ENCODE peak calls at places on chromosomes 5 and 9, in nine cellular contexts. Y is CD8-positive, alpha-beta memory T cell; L is transverse colon; X is fibroblast of lung; P is tibial artery; O is ovary; W is psoas muscle; S is uterus; V is PC-9. M is an unnamed sample.

GRCh38 chr5:57219386-57219785 is 45.5 kb downstream of the GPBP1 start:
- DNase-seq in V (no peak), O (no peak), L (no peak), W (no peak), P (no peak), Y (no peak), S (no peak), X (no peak), M (no peak)

GRCh38 chr9:130020618-130021017 is 22.4 kb downstream of the FNBP1 start:
- DNase-seq in O (no peak), S (no peak), Y (no peak), L (no peak), W (no peak), V (no peak), X (peak), P (no peak), M (no peak)

GRCh38 chr5:96768708-96769251 is 39.0 kb downstream of the ERAP1 start:
- DNase-seq in X (no peak), W (no peak), L (no peak), V (no peak), S (no peak), Y (no peak), O (no peak), P (no peak), M (no peak)

GRCh38 chr9:124215551-124215910 is 42.2 kb upstream of the NEK6 start:
- DNase-seq in S (no peak), W (no peak), Y (no peak), V (no peak), X (no peak), L (no peak), O (no peak), P (peak), M (no peak)

GRCh38 chr5:58294598-58295298 is 165.1 kb downstream of the PLK2 start:
- DNase-seq in S (no peak), X (peak), Y (no peak), V (no peak), W (no peak), P (no peak), L (no peak), O (no peak), M (no peak)

GRCh38 chr5:81800797-81801196 is 49.9 kb upstream of the SSBP2 start:
- DNase-seq in O (no peak), Y (no peak), W (no peak), P (no peak), L (no peak), V (peak), S (no peak), X (peak), M (no peak)

GRCh38 chr9:12708562-12709298 is 15.5 kb downstream of the TYRP1 start:
- DNase-seq in V (peak), O (no peak), W (no peak), S (no peak), L (no peak), X (peak), Y (no peak), P (no peak), M (no peak)

GRCh38 chr9:68496356-68496755 is 44.3 kb downstream of the TMEM252 start:
- DNase-seq in V (no peak), Y (no peak), L (no peak), P (no peak), O (no peak), S (no peak), X (no peak), W (no peak), M (no peak)

GRCh38 chr9:78295731-78296130 is 1.2 kb upstream of the PSAT1 start:
- DNase-seq in O (no peak), P (no peak), S (no peak), X (no peak), Y (no peak), L (no peak), V (no peak), W (no peak), M (no peak)

GRCh38 chr9:9552665-9553064 is 1060.1 kb downstream of the PTPRD start:
- DNase-seq in X (no peak), S (no peak), Y (no peak), L (no peak), O (no peak), P (no peak), W (no peak), V (no peak), M (no peak)

GRCh38 chr9:126619336-126619919 is 5.7 kb downstream of the LMX1B start:
- DNase-seq in X (no peak), Y (no peak), O (no peak), P (no peak), W (no peak), L (no peak), S (no peak), V (no peak), M (no peak)
- H3K4me3 ChIP-seq in X (no peak), Y (no peak), O (no peak), P (no peak), W (no peak), L (no peak), S (no peak), V (no peak), M (no peak)

GRCh38 chr9:91843623-91844111 is 106.4 kb downstream of the ROR2 start:
- DNase-seq in Y (no peak), L (no peak), S (peak), P (no peak), W (no peak), V (no peak), X (no peak), O (peak), M (no peak)

GRCh38 chr9:91844170-91844569 is 105.9 kb downstream of the ROR2 start:
- DNase-seq in P (no peak), S (no peak), X (no peak), V (no peak), W (no peak), L (peak), O (no peak), Y (no peak), M (no peak)

GRCh38 chr9:91845839-91846238 is 104.2 kb downstream of the ROR2 start:
- DNase-seq in X (no peak), S (no peak), O (no peak), W (no peak), P (no peak), V (no peak), L (no peak), Y (no peak), M (no peak)

GRCh38 chr9:91843093-91843492 is 106.9 kb downstream of the ROR2 start:
- DNase-seq in X (no peak), Y (no peak), V (no peak), P (no peak), S (no peak), O (no peak), W (no peak), L (no peak), M (no peak)

DNA sequence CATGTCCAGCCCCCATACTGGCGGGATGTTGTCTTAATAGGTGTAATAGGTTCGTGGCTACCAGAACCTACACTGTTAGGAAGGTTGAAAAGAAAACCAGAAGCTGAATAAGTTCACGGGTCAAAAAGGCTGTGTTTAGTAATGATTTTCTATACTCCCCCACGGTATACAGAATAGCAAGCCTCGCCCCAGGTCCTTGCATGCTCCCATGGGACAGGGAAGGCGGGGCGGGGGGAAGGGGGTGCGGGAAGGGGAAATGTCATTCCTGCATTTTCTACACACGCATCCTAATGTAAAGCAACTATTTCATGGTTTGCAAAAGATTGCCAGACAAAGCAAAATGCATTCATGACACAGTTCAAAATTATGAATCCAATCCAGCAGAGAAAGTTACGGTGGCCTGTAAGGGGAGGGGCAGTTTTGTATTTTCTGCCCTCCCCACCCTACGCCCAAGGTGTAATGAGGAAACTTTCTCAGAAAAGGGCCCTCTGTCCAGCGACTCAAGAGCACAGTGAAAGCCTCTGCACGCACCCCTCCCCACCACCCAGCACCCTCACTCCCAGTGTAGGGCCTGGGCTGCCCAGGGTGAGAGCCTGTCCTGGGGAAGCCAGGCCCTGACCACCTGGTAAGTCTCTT is 105.3 kb downstream of the ROR2 start:
- DNase-seq in P (no peak), S (no peak), L (no peak), O (no peak), W (no peak), V (no peak), X (no peak), Y (no peak), M (no peak)
- H3K4me3 ChIP-seq in P (peak), S (no peak), L (no peak), O (no peak), W (no peak), V (no peak), X (no peak), Y (no peak), M (no peak)

GRCh38 chr9:109974143-109974917 is 194.3 kb downstream of the PALM2AKAP2 start:
- DNase-seq in O (no peak), S (no peak), L (peak), V (no peak), P (no peak), Y (no peak), W (no peak), X (no peak), M (no peak)

GRCh38 chr9:109977521-109977920 is 197.5 kb downstream of the PALM2AKAP2 start:
- DNase-seq in O (no peak), X (no peak), V (no peak), S (no peak), P (no peak), L (no peak), W (no peak), Y (no peak), M (no peak)

GRCh38 chr9:109974918-109975276 is 194.9 kb downstream of the PALM2AKAP2 start:
- DNase-seq in O (no peak), S (no peak), Y (no peak), V (no peak), L (no peak), P (no peak), X (no peak), W (no peak), M (no peak)

GRCh38 chr9:109976328-109976702 is 196.3 kb downstream of the PALM2AKAP2 start:
- DNase-seq in O (no peak), W (no peak), V (no peak), S (no peak), L (no peak), P (no peak), X (no peak), Y (no peak), M (no peak)

GRCh38 chr9:109975574-109976327 is 195.8 kb downstream of the PALM2AKAP2 start:
- DNase-seq in Y (no peak), L (no peak), V (no peak), O (no peak), X (peak), W (no peak), P (no peak), S (no peak), M (no peak)
- H3K4me3 ChIP-seq in Y (no peak), L (no peak), V (no peak), O (no peak), X (no peak), W (no peak), P (no peak), S (no peak), M (no peak)

DNA sequence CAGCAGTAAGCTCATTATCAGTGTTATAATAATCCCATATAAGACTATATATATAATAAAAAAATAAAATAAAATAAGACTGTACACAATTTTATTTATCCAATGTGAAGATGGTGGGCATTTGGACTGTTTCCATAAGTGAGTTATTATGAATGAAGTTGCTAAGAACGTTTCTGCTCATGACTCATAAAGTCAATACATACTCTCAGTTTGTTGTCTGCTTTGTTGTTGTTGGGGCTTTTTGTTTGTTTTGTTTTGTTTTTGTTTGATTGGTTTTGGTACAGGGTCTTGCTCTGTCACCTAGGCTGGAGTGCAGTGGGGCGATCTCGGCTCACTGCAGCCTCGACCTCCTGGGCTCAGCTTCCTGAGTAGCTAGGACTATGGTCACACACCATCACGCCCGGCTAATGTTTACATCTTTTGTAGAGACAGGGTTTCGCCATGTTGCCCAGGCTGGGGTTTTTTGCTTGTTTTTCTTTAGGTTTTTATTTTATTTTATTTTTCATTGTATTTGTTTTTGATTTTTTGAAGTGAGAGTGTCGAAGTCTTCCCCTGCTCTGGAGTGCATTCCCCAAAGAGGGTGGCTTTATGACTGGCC is 18.0 kb downstream of the TRIM7 start:
- DNase-seq in S (no peak), W (no peak), P (no peak), V (peak), O (no peak), Y (no peak), L (no peak), X (no peak), M (peak)
- H3K4me3 ChIP-seq in S (peak), W (peak), P (peak), V (peak), O (no peak), Y (peak), L (no peak), X (peak), M (peak)

DNA sequence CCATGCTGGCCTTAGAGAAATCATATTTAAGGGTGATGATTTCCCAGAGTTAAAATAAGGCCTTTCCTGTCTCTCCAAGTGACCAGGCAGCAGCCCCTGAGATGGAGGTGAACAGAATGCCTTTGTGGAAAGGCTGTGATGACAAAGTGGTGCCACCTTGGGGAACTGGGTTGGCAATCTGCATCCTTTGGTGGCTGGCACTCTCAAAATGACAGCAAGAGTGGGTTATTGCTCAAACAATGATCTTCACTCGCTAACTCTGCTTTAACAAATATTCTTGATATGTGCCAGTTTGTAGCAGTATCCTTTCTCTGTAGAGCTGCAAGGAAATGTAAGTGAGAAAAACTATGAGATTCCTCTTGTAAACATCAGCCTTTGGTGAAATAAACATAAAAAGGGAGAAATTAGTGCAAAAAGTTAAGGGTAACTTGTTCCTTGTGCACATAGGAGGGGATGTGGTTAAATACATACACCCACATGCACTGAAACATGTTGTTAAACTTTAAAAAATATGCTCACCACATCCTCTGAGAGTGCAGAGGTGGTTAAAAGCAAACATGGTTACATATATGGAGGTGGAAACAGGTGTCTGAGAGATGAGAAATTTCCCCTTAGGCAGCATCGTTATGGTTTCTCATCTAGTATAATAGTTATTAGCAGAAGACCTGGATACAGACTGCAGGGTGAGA is 373.4 kb upstream of the CTNND2 start:
- DNase-seq in P (no peak), X (no peak), V (no peak), O (no peak), L (no peak), Y (no peak), S (no peak), W (no peak), M (no peak)
- H3K4me3 ChIP-seq in P (no peak), X (no peak), V (no peak), O (no peak), L (no peak), Y (no peak), S (no peak), W (no peak), M (no peak)

GRCh38 chr5:115895821-115896220 is 54.1 kb downstream of the AP3S1 start:
- DNase-seq in L (no peak), Y (no peak), P (no peak), O (no peak), W (no peak), S (no peak), V (no peak), X (peak), M (peak)
- H3K4me3 ChIP-seq in L (no peak), Y (no peak), P (no peak), O (no peak), W (no peak), S (no peak), V (no peak), X (peak), M (no peak)

DNA sequence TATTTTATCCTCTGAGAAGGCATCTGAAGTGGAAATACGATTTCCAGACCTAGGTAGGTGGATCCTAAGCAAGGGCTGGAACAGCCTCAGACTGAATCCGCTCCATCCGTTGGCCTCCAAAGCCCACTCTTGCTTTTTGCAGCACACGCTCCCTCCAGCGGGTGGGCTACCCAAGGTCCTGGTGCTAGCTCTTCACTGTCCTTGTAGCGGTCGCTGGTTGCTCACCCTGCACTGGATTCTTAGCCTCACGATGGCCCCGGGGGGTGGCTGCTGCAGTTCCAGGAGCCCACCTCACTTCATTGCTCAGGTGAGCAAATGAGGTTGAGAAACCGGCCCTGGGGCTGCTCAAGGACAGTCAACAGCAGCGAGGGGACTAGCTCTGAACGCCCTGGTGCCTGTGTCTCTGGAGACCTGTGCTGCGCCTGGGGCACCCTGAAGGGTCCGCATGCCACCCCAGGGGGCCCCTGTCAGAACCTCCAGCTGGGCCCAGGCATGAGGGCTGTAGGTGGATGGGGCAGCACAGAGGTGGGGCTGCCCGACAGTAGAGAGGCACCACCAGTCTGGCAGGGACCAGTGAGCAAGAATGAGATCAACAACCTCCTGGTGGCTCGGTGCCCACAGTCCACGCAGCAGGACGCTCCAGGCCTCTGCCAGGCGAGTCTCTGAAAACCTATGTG is 4.3 kb downstream of the MGAT4B start:
- DNase-seq in S (no peak), O (peak), Y (no peak), P (no peak), L (no peak), W (no peak), X (no peak), V (no peak), M (no peak)
- H3K4me3 ChIP-seq in S (no peak), O (no peak), Y (no peak), P (no peak), L (no peak), W (no peak), X (no peak), V (no peak), M (no peak)

GRCh38 chr5:168219515-168220410 is 71.7 kb upstream of the WWC1 start:
- DNase-seq in L (peak), W (no peak), O (no peak), S (peak), Y (no peak), V (peak), P (no peak), X (peak), M (peak)
- H3K4me3 ChIP-seq in L (no peak), W (no peak), O (no peak), S (no peak), Y (no peak), V (no peak), P (no peak), X (peak), M (no peak)

GRCh38 chr5:126673477-126673876 is 72.7 kb downstream of the PHAX start:
- DNase-seq in X (no peak), V (no peak), O (no peak), W (no peak), Y (no peak), S (no peak), L (peak), P (no peak), M (no peak)
- H3K4me3 ChIP-seq in X (no peak), V (no peak), O (no peak), W (no peak), Y (no peak), S (no peak), L (no peak), P (no peak), M (no peak)